ENCODE peak calls at places on chromosomes 3 and 15, in four cellular contexts. K is HuH-7, X is AML-193, C is kidney tubule cell. D is an unnamed sample.

GRCh38 chr3:13654330-13655073 is 105.6 kb downstream of the FBLN2 start:
- DNase-seq in K (no peak), C (no peak), X (no peak), D (no peak)

GRCh38 chr3:190012314-190012782 is 108.3 kb downstream of the P3H2 start:
- DNase-seq in C (peak), X (no peak), K (peak), D (peak)

GRCh38 chr3:102207173-102207572 is 227.6 kb upstream of the ZPLD1 start:
- DNase-seq in X (no peak), K (no peak), C (no peak), D (no peak)

GRCh38 chr3:44003801-44004200 is 237.9 kb upstream of the TOPAZ1 start:
- DNase-seq in K (no peak), C (no peak), X (no peak), D (no peak)

GRCh38 chr3:183635107-183635430 is 354 bp upstream of the KLHL24 start:
- DNase-seq in K (no peak), X (no peak), C (no peak), D (no peak)

GRCh38 chr3:108008931-108009635 is 81.7 kb downstream of the CD47 start:
- DNase-seq in X (no peak), C (peak), K (no peak), D (peak)

GRCh38 chr3:183844606-183845005 is 19.2 kb upstream of the MAP6D1 start:
- DNase-seq in C (peak), K (no peak), X (no peak), D (peak)

GRCh38 chr3:61111764-61112163 is 139.5 kb downstream of the FHIT start:
- DNase-seq in X (no peak), K (no peak), C (no peak), D (no peak)

GRCh38 chr3:172911142-172911541 is 160.6 kb downstream of the ECT2 start:
- DNase-seq in K (no peak), X (no peak), C (no peak), D (no peak)

GRCh38 chr15:89852342-89853005 is 37.8 kb upstream of the ANPEP start:
- DNase-seq in X (no peak), K (no peak), C (no peak), D (no peak)

GRCh38 chr3:158780795-158781590 is 20.9 kb upstream of the MFSD1 start:
- DNase-seq in K (no peak), X (no peak), C (no peak), D (no peak)

GRCh38 chr3:178325330-178325729 is 210.9 kb upstream of the KCNMB2 start:
- DNase-seq in C (peak), K (no peak), X (peak), D (peak)

GRCh38 chr3:126432361-126432760 is 37.7 kb downstream of the CFAP100 start:
- DNase-seq in C (peak), K (no peak), X (no peak), D (peak)

GRCh38 chr3:153349138-153349499 is 187.1 kb downstream of the RAP2B start:
- DNase-seq in K (no peak), C (no peak), X (peak), D (no peak)

GRCh38 chr15:77001351-77001750 is 6.4 kb downstream of the PSTPIP1 start:
- DNase-seq in X (no peak), K (no peak), C (no peak), D (no peak)

GRCh38 chr3:29279830-29280229 is 1.0 kb upstream of the RBMS3 start:
- DNase-seq in X (no peak), C (no peak), K (no peak), D (peak)

GRCh38 chr3:173584093-173584833 is 186.7 kb downstream of the NLGN1 start:
- DNase-seq in X (no peak), K (peak), C (peak), D (peak)

GRCh38 chr3:139310474-139310933 is 33.3 kb upstream of the MRPS22 start:
- DNase-seq in C (peak), X (no peak), K (no peak), D (peak)